ENCODE peak calls at places on chromosomes 12 and 14, in eight cellular contexts. X is ELR; A is H7; E is naive thymus-derived CD8-positive, alpha-beta T cell; C is H4; Q is stimulated activated CD4-positive, alpha-beta T cell treated with anti-CD3 and anti-CD28 coated beads, Interleukin-1b, Interleukin-23, amount 100 ng/mL, for 24 hours; O is AG20443; Z is brain microvascular endothelial cell. V is an unnamed sample.

GRCh38 chr14:91843437-91843836 is 23.9 kb downstream of the TC2N start:
- DNase-seq in Q (no peak), X (no peak), C (no peak), E (no peak), Z (no peak), A (no peak), O (no peak), V (no peak)

GRCh38 chr12:12450043-12450451 is 93.2 kb downstream of the BORCS5 start:
- DNase-seq in E (no peak), X (no peak), Z (no peak), Q (no peak), O (no peak), C (no peak), A (no peak), V (no peak)

GRCh38 chr12:32874083-32874482 is 22.5 kb downstream of the PKP2 start:
- DNase-seq in A (no peak), Z (no peak), X (no peak), C (no peak), O (no peak), E (no peak), Q (no peak), V (no peak)

GRCh38 chr12:20309504-20310148 is 58.7 kb upstream of the PDE3A start:
- DNase-seq in C (no peak), Q (no peak), E (no peak), Z (no peak), A (no peak), X (no peak), O (no peak), V (no peak)

GRCh38 chr12:68400231-68400829 is 68.2 kb upstream of the MDM1 start:
- DNase-seq in X (no peak), E (no peak), C (no peak), O (no peak), A (no peak), Z (no peak), Q (no peak), V (no peak)

GRCh38 chr12:124474709-124475108 is 92.7 kb downstream of the NCOR2 start:
- DNase-seq in X (no peak), O (no peak), C (no peak), E (no peak), Z (no peak), A (no peak), Q (no peak), V (no peak)

GRCh38 chr12:85367886-85368385 is 87.9 kb downstream of the ALX1 start:
- DNase-seq in Z (no peak), C (no peak), O (no peak), E (no peak), A (no peak), X (no peak), Q (no peak), V (no peak)

GRCh38 chr12:115813256-115813655 is 464.2 kb downstream of the MED13L start:
- DNase-seq in C (no peak), E (no peak), A (no peak), O (no peak), Z (no peak), X (no peak), Q (no peak), V (no peak)

GRCh38 chr12:84661732-84662326 is 250.8 kb downstream of the SLC6A15 start:
- DNase-seq in Z (peak), X (no peak), C (no peak), A (no peak), O (no peak), Q (no peak), E (no peak), V (no peak)

GRCh38 chr12:65276923-65277322 is 1.6 kb upstream of the MSRB3 start:
- DNase-seq in C (no peak), Z (no peak), Q (no peak), O (no peak), A (no peak), E (no peak), X (no peak), V (no peak)

GRCh38 chr14:86420131-86420530 is 890.2 kb downstream of the FLRT2 start:
- DNase-seq in X (no peak), Q (no peak), E (no peak), O (no peak), A (no peak), Z (no peak), C (no peak), V (no peak)

GRCh38 chr14:100540141-100540925 is 46.9 kb downstream of the BEGAIN start:
- DNase-seq in E (no peak), Z (no peak), X (peak), C (no peak), A (peak), Q (no peak), O (no peak), V (peak)

GRCh38 chr12:67910360-67911292 is 78.6 kb upstream of the IFNG-AS1 start:
- DNase-seq in Z (peak), C (peak), A (no peak), E (no peak), O (peak), X (peak), Q (no peak), V (no peak)

GRCh38 chr12:8065991-8066594 is at the start of gene C3AR1:
- DNase-seq in Q (no peak), E (peak), X (peak), A (no peak), O (peak), Z (peak), C (peak), V (no peak)

GRCh38 chr14:54712371-54712998 is 145.6 kb downstream of the SAMD4A start:
- DNase-seq in Q (no peak), Z (no peak), X (peak), A (no peak), E (no peak), C (no peak), O (peak), V (no peak)

GRCh38 chr14:37587438-37587837 is 7.6 kb downstream of the FOXA1 start:
- DNase-seq in C (no peak), Z (no peak), O (no peak), Q (no peak), X (no peak), E (no peak), A (no peak), V (no peak)

GRCh38 chr14:95915326-95915725 is 38.7 kb downstream of the TUNAR start:
- DNase-seq in Q (no peak), C (no peak), Z (no peak), O (no peak), A (peak), X (no peak), E (no peak), V (peak)

GRCh38 chr14:98853063-98853729 is 418.8 kb downstream of the BCL11B start:
- DNase-seq in E (no peak), A (peak), Q (no peak), Z (no peak), C (no peak), X (no peak), O (no peak), V (no peak)

GRCh38 chr12:3223601-3224529 is 146.7 kb downstream of the TSPAN9 start:
- DNase-seq in O (no peak), E (no peak), A (no peak), Z (no peak), Q (no peak), X (no peak), C (no peak), V (no peak)

GRCh38 chr14:63922696-63923421 is 70.1 kb downstream of the SYNE2 start:
- DNase-seq in O (no peak), A (no peak), C (peak), Q (no peak), Z (peak), E (no peak), X (no peak), V (no peak)

GRCh38 chr12:1810201-1810930 is 10.0 kb upstream of the LRTM2 start:
- DNase-seq in Z (peak), O (no peak), E (no peak), Q (no peak), A (no peak), C (no peak), X (peak), V (no peak)

GRCh38 chr12:11508699-11509098 is 113.3 kb upstream of the PRB2 start:
- DNase-seq in E (no peak), C (no peak), O (peak), X (peak), Q (no peak), Z (peak), A (no peak), V (no peak)

GRCh38 chr14:38291681-38292459 is 36.0 kb upstream of the CLEC14A start:
- DNase-seq in X (peak), O (no peak), C (no peak), Z (no peak), Q (no peak), E (no peak), A (no peak), V (no peak)

GRCh38 chr12:74349925-74350324 is 187.7 kb upstream of the ATXN7L3B start:
- DNase-seq in Z (no peak), O (peak), Q (no peak), A (no peak), E (no peak), C (peak), X (no peak), V (no peak)

GRCh38 chr12:2794261-2794735 is 472 bp upstream of the FKBP4 start:
- DNase-seq in O (no peak), Q (no peak), A (no peak), E (no peak), X (no peak), C (no peak), Z (peak), V (no peak)